ENCODE peak calls at places on chromosome 9, in ten cellular contexts. One of them, this sample, is unnamed.

GRCh38 chr9:110472111-110472510 is 107.4 kb downstream of the SVEP1 start:
- DNase-seq in heart left ventricle: no peak
- DNase-seq in nephron progenitor cell: no peak
- DNase-seq in BJ: no peak
- DNase-seq in psoas muscle: no peak
- DNase-seq in tibial nerve: no peak
- DNase-seq in A549: no peak
- DNase-seq in fibroblast of lung: no peak
- DNase-seq in AG04450: no peak
- DNase-seq in IMR-90: no peak
- DNase-seq in this sample: no peak

GRCh38 chr9:110291921-110292575 is 35.7 kb upstream of the TXN start:
- DNase-seq in heart left ventricle: no peak
- DNase-seq in nephron progenitor cell: no peak
- DNase-seq in BJ: no peak
- DNase-seq in psoas muscle: no peak
- DNase-seq in tibial nerve: no peak
- DNase-seq in A549: no peak
- DNase-seq in fibroblast of lung: no peak
- DNase-seq in AG04450: no peak
- DNase-seq in IMR-90: no peak
- DNase-seq in this sample: no peak

GRCh38 chr9:99368341-99369326 is 146.6 kb downstream of the SEC61B start:
- DNase-seq in heart left ventricle: no peak
- DNase-seq in nephron progenitor cell: peak; percentile 34
- DNase-seq in BJ: peak; percentile 55
- DNase-seq in psoas muscle: peak; percentile 86
- DNase-seq in tibial nerve: peak; percentile 39
- DNase-seq in A549: no peak
- DNase-seq in fibroblast of lung: peak; percentile 79
- DNase-seq in AG04450: no peak
- DNase-seq in IMR-90: peak; percentile 83
- DNase-seq in this sample: no peak

GRCh38 chr9:136354592-136355085 is 8.9 kb downstream of the DNLZ start:
- DNase-seq in heart left ventricle: peak; percentile 83
- DNase-seq in nephron progenitor cell: no peak
- DNase-seq in BJ: no peak
- DNase-seq in psoas muscle: no peak
- DNase-seq in tibial nerve: no peak
- DNase-seq in A549: peak; percentile 23
- DNase-seq in fibroblast of lung: peak; percentile 37
- DNase-seq in AG04450: no peak
- DNase-seq in IMR-90: peak; percentile 27
- DNase-seq in this sample: no peak

GRCh38 chr9:38066907-38067610 is 2.0 kb downstream of the SHB start:
- DNase-seq in heart left ventricle: peak; percentile 74
- DNase-seq in nephron progenitor cell: peak; percentile 30
- DNase-seq in BJ: no peak
- DNase-seq in psoas muscle: peak; percentile 65
- DNase-seq in tibial nerve: peak; percentile 26
- DNase-seq in A549: no peak
- DNase-seq in fibroblast of lung: peak; percentile 34
- DNase-seq in AG04450: no peak
- DNase-seq in IMR-90: no peak
- DNase-seq in this sample: no peak

GRCh38 chr9:124706685-124707084 is 64.4 kb downstream of the NR6A1 start:
- DNase-seq in heart left ventricle: no peak
- DNase-seq in nephron progenitor cell: no peak
- DNase-seq in BJ: no peak
- DNase-seq in psoas muscle: no peak
- DNase-seq in tibial nerve: no peak
- DNase-seq in A549: no peak
- DNase-seq in fibroblast of lung: no peak
- DNase-seq in AG04450: no peak
- DNase-seq in IMR-90: no peak
- DNase-seq in this sample: no peak

GRCh38 chr9:116144555-116144954 is 9.0 kb upstream of the PAPPA start:
- DNase-seq in heart left ventricle: no peak
- DNase-seq in nephron progenitor cell: no peak
- DNase-seq in BJ: no peak
- DNase-seq in psoas muscle: no peak
- DNase-seq in tibial nerve: no peak
- DNase-seq in A549: no peak
- DNase-seq in fibroblast of lung: no peak
- DNase-seq in AG04450: no peak
- DNase-seq in IMR-90: peak; percentile 42
- DNase-seq in this sample: no peak

GRCh38 chr9:93911871-93912554 is 43.1 kb downstream of the BARX1 start:
- DNase-seq in heart left ventricle: no peak
- DNase-seq in nephron progenitor cell: no peak
- DNase-seq in BJ: no peak
- DNase-seq in psoas muscle: no peak
- DNase-seq in tibial nerve: no peak
- DNase-seq in A549: no peak
- DNase-seq in fibroblast of lung: no peak
- DNase-seq in AG04450: no peak
- DNase-seq in IMR-90: peak; percentile 3
- DNase-seq in this sample: no peak

GRCh38 chr9:88534456-88535225 is at the start of gene NXNL2:
- DNase-seq in heart left ventricle: peak; percentile 87
- DNase-seq in nephron progenitor cell: peak; percentile 92
- DNase-seq in BJ: peak; percentile 50
- DNase-seq in psoas muscle: peak; percentile 64
- DNase-seq in tibial nerve: peak; percentile 75
- DNase-seq in A549: peak; percentile 74
- DNase-seq in fibroblast of lung: peak; percentile 82
- DNase-seq in AG04450: no peak
- DNase-seq in IMR-90: peak; percentile 82
- DNase-seq in this sample: peak; percentile 55

GRCh38 chr9:122216798-122217418 is 11.8 kb downstream of the LHX6 start:
- DNase-seq in heart left ventricle: no peak
- DNase-seq in nephron progenitor cell: no peak
- DNase-seq in BJ: no peak
- DNase-seq in psoas muscle: no peak
- DNase-seq in tibial nerve: no peak
- DNase-seq in A549: no peak
- DNase-seq in fibroblast of lung: no peak
- DNase-seq in AG04450: no peak
- DNase-seq in IMR-90: no peak
- DNase-seq in this sample: no peak

GRCh38 chr9:121328476-121328875 is 41.6 kb downstream of the STOM start:
- DNase-seq in heart left ventricle: no peak
- DNase-seq in nephron progenitor cell: no peak
- DNase-seq in BJ: no peak
- DNase-seq in psoas muscle: no peak
- DNase-seq in tibial nerve: no peak
- DNase-seq in A549: no peak
- DNase-seq in fibroblast of lung: no peak
- DNase-seq in AG04450: no peak
- DNase-seq in IMR-90: no peak
- DNase-seq in this sample: no peak

GRCh38 chr9:94757158-94757557 is 30.7 kb downstream of the AOPEP start:
- DNase-seq in heart left ventricle: no peak
- DNase-seq in nephron progenitor cell: no peak
- DNase-seq in BJ: peak; percentile 10
- DNase-seq in psoas muscle: no peak
- DNase-seq in tibial nerve: no peak
- DNase-seq in A549: no peak
- DNase-seq in fibroblast of lung: peak; percentile 94
- DNase-seq in AG04450: peak; percentile 33
- DNase-seq in IMR-90: peak; percentile 62
- DNase-seq in this sample: no peak

GRCh38 chr9:108142142-108142503 is 652.6 kb upstream of the KLF4 start:
- DNase-seq in heart left ventricle: no peak
- DNase-seq in nephron progenitor cell: no peak
- DNase-seq in BJ: no peak
- DNase-seq in psoas muscle: no peak
- DNase-seq in tibial nerve: no peak
- DNase-seq in A549: no peak
- DNase-seq in fibroblast of lung: no peak
- DNase-seq in AG04450: no peak
- DNase-seq in IMR-90: no peak
- DNase-seq in this sample: no peak

GRCh38 chr9:108139900-108140299 is 650.3 kb upstream of the KLF4 start:
- DNase-seq in heart left ventricle: no peak
- DNase-seq in nephron progenitor cell: no peak
- DNase-seq in BJ: no peak
- DNase-seq in psoas muscle: no peak
- DNase-seq in tibial nerve: no peak
- DNase-seq in A549: no peak
- DNase-seq in fibroblast of lung: no peak
- DNase-seq in AG04450: no peak
- DNase-seq in IMR-90: no peak
- DNase-seq in this sample: no peak

DNA sequence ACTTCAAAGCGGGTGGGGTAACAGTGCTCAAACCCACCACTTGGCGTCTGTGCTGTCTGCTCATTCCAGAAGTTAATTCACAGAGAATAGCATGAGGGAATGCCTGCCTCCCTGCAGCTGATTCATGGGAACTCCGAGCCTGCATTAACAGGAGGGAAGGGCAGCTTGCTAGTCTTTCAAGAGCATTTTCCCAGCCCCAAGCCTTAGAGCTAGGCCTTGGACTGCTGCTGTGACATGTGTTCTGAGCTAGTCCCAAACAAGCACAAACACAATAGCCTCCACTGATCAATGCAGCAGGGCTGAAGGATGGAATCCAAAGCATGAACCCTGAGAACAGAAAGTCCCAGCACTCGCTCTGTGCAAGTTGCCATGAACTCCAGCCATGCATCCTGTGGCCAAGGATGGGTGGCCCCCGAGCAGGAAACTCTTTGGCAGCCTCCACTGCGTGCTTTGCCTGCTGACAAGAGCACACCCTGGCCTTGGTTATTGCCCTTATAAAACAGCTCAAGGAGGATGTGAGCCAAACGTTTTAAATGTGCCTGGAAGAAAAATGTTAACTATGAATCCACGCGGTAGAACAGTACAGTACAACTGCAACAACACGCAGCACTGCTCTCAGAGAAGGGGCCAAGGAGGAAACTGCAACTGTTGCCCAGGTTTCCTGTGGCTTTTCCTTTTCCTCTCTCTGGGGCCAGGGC is 653.1 kb upstream of the KLF4 start:
- DNase-seq in heart left ventricle: peak; percentile 80
- DNase-seq in nephron progenitor cell: peak; percentile 13
- DNase-seq in BJ: peak; percentile 93
- DNase-seq in psoas muscle: peak; percentile 92
- DNase-seq in tibial nerve: peak; percentile 84
- DNase-seq in A549: no peak
- DNase-seq in fibroblast of lung: peak; percentile 78
- DNase-seq in AG04450: no peak
- DNase-seq in IMR-90: peak; percentile 50
- DNase-seq in this sample: no peak
- TF ChIP-seq CTCF in heart left ventricle: no peak
- TF ChIP-seq CTCF in nephron progenitor cell: peak; percentile 14
- TF ChIP-seq CTCF in BJ: peak; percentile 24
- TF ChIP-seq CTCF in psoas muscle: no peak
- TF ChIP-seq CTCF in tibial nerve: no peak
- TF ChIP-seq CTCF in A549: no peak
- TF ChIP-seq CTCF in fibroblast of lung: peak; percentile 30
- TF ChIP-seq CTCF in AG04450: peak; percentile 12
- TF ChIP-seq CTCF in IMR-90: no peak
- TF ChIP-seq CTCF in this sample: no peak

DNA sequence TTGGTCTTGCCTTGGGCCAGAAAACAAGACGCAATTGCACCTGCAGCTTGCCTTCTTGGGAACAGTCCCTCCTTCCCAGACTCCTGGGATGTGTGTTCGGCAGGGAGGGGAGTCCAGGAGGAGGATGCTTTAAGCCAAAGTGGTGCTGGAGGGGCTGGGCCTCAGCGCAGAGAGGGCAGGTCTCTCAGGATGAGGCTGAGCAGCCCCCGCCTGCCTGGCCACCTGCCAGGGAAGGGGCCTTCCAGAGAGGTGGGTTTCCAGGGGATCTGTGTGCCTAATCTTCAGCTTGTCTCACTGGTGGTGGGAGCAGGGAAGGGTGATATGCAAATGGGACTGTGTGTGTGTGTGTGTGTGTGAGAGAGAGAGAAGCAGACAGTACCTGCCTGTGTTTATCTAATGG is 105.2 kb downstream of the ENTREP1 start:
- DNase-seq in heart left ventricle: no peak
- DNase-seq in nephron progenitor cell: no peak
- DNase-seq in BJ: no peak
- DNase-seq in psoas muscle: no peak
- DNase-seq in tibial nerve: no peak
- DNase-seq in A549: no peak
- DNase-seq in fibroblast of lung: no peak
- DNase-seq in AG04450: no peak
- DNase-seq in IMR-90: no peak
- DNase-seq in this sample: no peak
- TF ChIP-seq CTCF in heart left ventricle: no peak
- TF ChIP-seq CTCF in nephron progenitor cell: no peak
- TF ChIP-seq CTCF in BJ: no peak
- TF ChIP-seq CTCF in psoas muscle: no peak
- TF ChIP-seq CTCF in tibial nerve: no peak
- TF ChIP-seq CTCF in A549: no peak
- TF ChIP-seq CTCF in fibroblast of lung: no peak
- TF ChIP-seq CTCF in AG04450: no peak
- TF ChIP-seq CTCF in IMR-90: no peak
- TF ChIP-seq CTCF in this sample: no peak

GRCh38 chr9:105656131-105656921 is 5.9 kb upstream of the TAL2 start:
- DNase-seq in heart left ventricle: peak; percentile 70
- DNase-seq in nephron progenitor cell: peak; percentile 75
- DNase-seq in BJ: no peak
- DNase-seq in psoas muscle: peak; percentile 80
- DNase-seq in tibial nerve: no peak
- DNase-seq in A549: peak; percentile 49
- DNase-seq in fibroblast of lung: peak; percentile 11
- DNase-seq in AG04450: no peak
- DNase-seq in IMR-90: no peak
- DNase-seq in this sample: peak; percentile 44
- TF ChIP-seq CTCF in heart left ventricle: peak; percentile 60
- TF ChIP-seq CTCF in nephron progenitor cell: no peak
- TF ChIP-seq CTCF in BJ: peak; percentile 13
- TF ChIP-seq CTCF in psoas muscle: peak; percentile 55
- TF ChIP-seq CTCF in tibial nerve: no peak
- TF ChIP-seq CTCF in A549: peak; percentile 44
- TF ChIP-seq CTCF in fibroblast of lung: no peak
- TF ChIP-seq CTCF in AG04450: no peak
- TF ChIP-seq CTCF in IMR-90: peak; percentile 4
- TF ChIP-seq CTCF in this sample: peak; percentile 35

DNA sequence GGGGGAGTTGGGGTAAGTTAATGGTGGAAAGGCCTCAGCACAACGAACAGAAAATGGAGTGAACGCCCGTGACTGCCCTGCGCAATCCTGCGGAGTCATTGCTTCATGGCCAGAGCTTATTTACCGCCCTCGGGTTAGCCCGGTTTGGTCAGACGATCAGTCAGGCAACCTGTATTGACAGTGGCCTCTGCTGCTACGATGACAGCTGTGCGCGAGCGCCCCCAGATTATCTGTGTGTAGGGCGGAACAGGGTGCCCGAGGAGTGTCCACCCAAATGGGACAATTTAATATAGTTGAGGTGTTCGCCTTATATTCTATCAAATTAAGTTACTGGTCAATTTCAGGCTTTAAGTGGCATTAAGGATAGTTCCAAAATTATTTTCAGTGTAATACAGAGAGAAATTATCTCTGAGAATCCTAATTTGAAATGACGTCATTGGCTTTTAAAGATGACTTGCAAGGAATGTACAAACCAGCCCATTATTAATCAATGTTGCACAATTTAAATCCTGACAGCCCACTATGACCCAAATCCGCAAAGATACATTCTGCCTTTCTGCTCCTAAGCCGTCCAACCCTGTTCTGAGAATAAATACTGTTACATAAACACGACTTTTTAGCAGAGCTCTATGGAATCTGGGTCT is 879 bp upstream of the UBQLN1 start:
- DNase-seq in heart left ventricle: peak; percentile 70
- DNase-seq in nephron progenitor cell: peak; percentile 57
- DNase-seq in BJ: peak; percentile 6
- DNase-seq in psoas muscle: peak; percentile 91
- DNase-seq in tibial nerve: peak; percentile 84
- DNase-seq in A549: peak; percentile 73
- DNase-seq in fibroblast of lung: peak; percentile 40
- DNase-seq in AG04450: no peak
- DNase-seq in IMR-90: peak; percentile 44
- DNase-seq in this sample: no peak
- TF ChIP-seq CTCF in heart left ventricle: peak; percentile 45
- TF ChIP-seq CTCF in nephron progenitor cell: no peak
- TF ChIP-seq CTCF in BJ: no peak
- TF ChIP-seq CTCF in psoas muscle: peak; percentile 20
- TF ChIP-seq CTCF in tibial nerve: no peak
- TF ChIP-seq CTCF in A549: peak; percentile 42
- TF ChIP-seq CTCF in fibroblast of lung: no peak
- TF ChIP-seq CTCF in AG04450: no peak
- TF ChIP-seq CTCF in IMR-90: no peak
- TF ChIP-seq CTCF in this sample: no peak